ENCODE peak calls at places on chromosomes 4 and X, in five cellular contexts. Q, R, T, C and X are unnamed samples.

GRCh38 chrX:7448123-7448522 is 300.2 kb upstream of the PUDP start:
- DNase-seq in Q (no peak), R (no peak), T (no peak), C (no peak), X (no peak)

GRCh38 chr4:128775477-128775876 is 34.0 kb upstream of the JADE1 start:
- DNase-seq in Q (no peak), R (no peak), T (no peak), C (no peak), X (no peak)

GRCh38 chr4:24032371-24032989 is 142.6 kb upstream of the PPARGC1A start:
- DNase-seq in Q (no peak), R (peak; percentile 4), T (no peak), C (no peak), X (no peak)

GRCh38 chr4:40055873-40056721 is 553 bp upstream of the N4BP2 start:
- DNase-seq in Q (peak; percentile 85), R (peak; percentile 86), T (peak; percentile 65), C (peak; percentile 46), X (peak; percentile 83)

GRCh38 chr4:126071346-126072333 is 756.9 kb downstream of the FAT4 start:
- DNase-seq in Q (no peak), R (peak; percentile 22), T (no peak), C (no peak), X (no peak)

GRCh38 chrX:11478036-11478435 is 184.8 kb downstream of the AMELX start:
- DNase-seq in Q (no peak), R (no peak), T (no peak), C (no peak), X (no peak)

GRCh38 chr4:159171287-159171686 is 68.4 kb downstream of the RAPGEF2 start:
- DNase-seq in Q (no peak), R (no peak), T (no peak), C (no peak), X (no peak)

GRCh38 chr4:169152899-169153298 is 117.9 kb downstream of the SH3RF1 start:
- DNase-seq in Q (no peak), R (no peak), T (peak; percentile 9), C (no peak), X (no peak)

GRCh38 chr4:137909910-137910309 is 332.2 kb downstream of the SLC7A11 start:
- DNase-seq in Q (no peak), R (peak; percentile 33), T (no peak), C (peak; percentile 24), X (no peak)

GRCh38 chrX:43836435-43837184 is 45.6 kb downstream of the MAOB start:
- DNase-seq in Q (no peak), R (peak; percentile 12), T (peak; percentile 4), C (no peak), X (no peak)

GRCh38 chr4:48939785-48940184 is 33.2 kb upstream of the OCIAD2 start:
- DNase-seq in Q (no peak), R (no peak), T (no peak), C (no peak), X (no peak)

GRCh38 chr4:183588169-183588675 is 70.8 kb downstream of the RWDD4 start:
- DNase-seq in Q (no peak), R (no peak), T (no peak), C (no peak), X (no peak)

GRCh38 chr4:76199664-76200211 is 13.9 kb downstream of the SCARB2 start:
- DNase-seq in Q (no peak), R (no peak), T (no peak), C (no peak), X (no peak)

GRCh38 chr4:76504613-76505465 is 69.8 kb downstream of the SHROOM3 start:
- DNase-seq in Q (no peak), R (peak; percentile 44), T (peak; percentile 16), C (no peak), X (no peak)

GRCh38 chr4:181524455-181524854 is 718.7 kb upstream of the TENM3 start:
- DNase-seq in Q (no peak), R (peak; percentile 39), T (no peak), C (no peak), X (no peak)
- TF ChIP-seq EP300 in Q (no peak), R (no peak), T (no peak), C (no peak), X (no peak)

DNA sequence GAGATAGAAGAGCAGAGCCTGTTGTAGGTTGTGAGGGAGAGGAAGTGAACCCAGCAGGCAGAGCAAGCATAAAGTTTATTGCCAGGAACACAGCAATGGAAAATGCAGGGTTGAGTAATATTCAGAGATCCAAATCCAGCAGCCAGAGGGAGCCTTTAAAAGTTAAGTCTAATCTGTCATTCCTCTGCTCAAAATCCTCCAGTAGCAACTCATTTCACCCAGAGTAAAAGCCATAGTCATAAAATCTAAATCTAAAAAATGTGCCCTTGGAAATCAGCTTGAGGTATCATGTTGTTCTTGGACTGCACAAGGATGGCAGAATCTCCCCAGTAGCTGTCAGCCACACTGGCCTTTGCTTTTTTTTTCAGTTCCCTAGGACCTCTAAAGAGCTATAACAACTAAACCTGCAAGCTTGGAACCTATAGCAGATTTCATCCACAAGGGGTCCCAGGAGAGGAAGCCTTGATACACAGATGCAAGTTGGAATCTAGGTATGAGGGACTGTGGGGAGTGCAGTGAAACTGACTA is 62.9 kb upstream of the FRAS1 start:
- DNase-seq in Q (no peak), R (peak; percentile 57), T (peak; percentile 8), C (no peak), X (no peak)
- H3K4me3 ChIP-seq in Q (no peak overlapping the region), R (no peak overlapping the region), T (no peak overlapping the region), C (no peak overlapping the region), X (no peak overlapping the region)

DNA sequence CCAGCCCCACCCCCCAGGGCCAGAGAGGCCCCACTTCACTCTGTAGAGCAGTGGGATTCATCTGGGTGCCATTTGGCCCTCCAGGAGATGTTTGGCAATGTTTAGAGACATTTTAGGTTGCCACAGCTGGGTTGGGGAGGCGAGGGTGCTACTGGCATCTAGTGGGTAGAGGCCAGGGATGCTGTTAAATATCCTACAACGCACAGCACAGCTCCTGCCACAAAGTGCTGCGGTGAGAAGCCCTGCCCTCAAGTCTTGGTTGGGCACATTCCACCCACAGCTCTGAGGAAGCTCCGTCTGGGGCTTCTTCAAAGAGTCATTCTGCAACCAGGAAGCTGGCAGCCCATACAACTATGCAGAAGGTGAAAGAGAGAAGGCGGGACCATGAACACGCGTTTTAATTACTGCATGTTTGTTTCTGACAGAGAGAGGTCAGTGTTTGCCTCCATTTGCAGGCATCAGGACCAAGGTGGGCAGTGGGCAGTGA is 48.1 kb upstream of the FAM9C start:
- DNase-seq in Q (no peak), R (no peak), T (no peak), C (no peak), X (no peak)
- TF ChIP-seq CTCF in Q (no peak), R (no peak), T (no peak), C (peak; percentile 8), X (no peak)

GRCh38 chr4:98609946-98610345 is 48.5 kb downstream of the TSPAN5 start:
- DNase-seq in Q (no peak), R (no peak), T (no peak), C (no peak), X (no peak)

GRCh38 chr4:98610926-98611325 is 47.5 kb downstream of the TSPAN5 start:
- DNase-seq in Q (no peak), R (no peak), T (no peak), C (no peak), X (no peak)

GRCh38 chr4:98612318-98613250 is 45.8 kb downstream of the TSPAN5 start:
- DNase-seq in Q (no peak), R (no peak), T (no peak), C (no peak), X (no peak)

GRCh38 chr4:98613453-98614075 is 44.8 kb downstream of the TSPAN5 start:
- DNase-seq in Q (no peak), R (no peak), T (no peak), C (no peak), X (no peak)

GRCh38 chr4:98611649-98612317 is 46.6 kb downstream of the TSPAN5 start:
- DNase-seq in Q (no peak), R (no peak), T (no peak), C (no peak), X (no peak)
- TF ChIP-seq EP300 in Q (no peak), R (no peak), T (no peak), C (no peak), X (no peak)

GRCh38 chr4:162782096-162782777 is 384.5 kb downstream of the NAF1 start:
- DNase-seq in Q (no peak), R (no peak), T (no peak), C (no peak), X (no peak)
- H3K4me3 ChIP-seq in Q (no peak overlapping the region), R (no peak overlapping the region), T (no peak overlapping the region), C (no peak overlapping the region), X (no peak overlapping the region)

DNA sequence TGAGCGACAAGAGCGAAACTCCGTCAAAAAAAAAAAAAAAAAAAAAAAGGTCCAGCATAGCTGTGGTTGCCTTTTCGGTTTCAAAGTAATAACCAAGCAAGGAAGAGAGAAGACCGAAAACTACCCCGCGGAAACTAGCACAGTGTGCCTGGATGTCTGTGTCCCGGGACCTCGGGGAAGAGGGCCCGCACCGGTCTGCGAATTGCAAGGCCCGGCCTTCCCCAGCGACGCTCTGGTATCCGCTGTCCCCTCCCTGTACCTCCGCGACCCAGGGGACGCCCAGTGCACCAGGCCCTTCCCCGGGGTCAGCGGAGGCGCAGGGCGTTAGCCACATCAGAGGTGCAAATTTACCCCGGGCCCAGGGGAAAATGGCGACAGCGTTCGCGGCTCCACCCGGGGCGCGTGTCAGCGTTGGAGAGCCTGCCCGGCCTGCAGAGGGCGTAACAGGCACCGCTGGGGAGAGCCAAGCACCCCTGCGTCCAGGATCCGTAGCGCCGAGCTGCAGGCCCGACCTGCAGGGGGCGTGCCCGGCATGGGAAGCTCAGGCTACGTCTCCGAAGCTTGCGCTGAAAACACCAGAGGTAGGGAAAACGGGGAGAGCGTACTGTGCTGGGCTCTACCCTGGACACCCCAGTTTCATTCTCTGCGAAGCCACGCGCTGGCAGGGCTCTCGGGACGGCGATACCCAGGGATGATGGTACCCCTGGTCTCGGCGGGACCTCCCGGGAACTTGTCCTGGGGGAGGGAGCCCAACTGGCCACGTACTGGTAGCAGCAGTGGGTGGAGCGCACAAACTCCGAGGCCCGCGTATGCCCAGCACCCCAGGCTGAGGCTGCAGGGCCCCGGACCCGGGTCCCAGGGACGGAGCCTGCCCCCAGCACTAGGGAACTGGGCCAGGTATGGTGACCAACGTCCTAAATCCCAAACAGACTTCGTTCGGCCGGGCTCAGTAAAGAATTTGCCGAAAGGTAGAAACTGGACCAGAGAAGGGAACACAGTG is 16.2 kb downstream of the NKX6-1 start:
- DNase-seq in Q (no peak), R (peak; percentile 44), T (no peak), C (no peak), X (no peak)
- TF ChIP-seq CTCF in Q (no peak), R (peak; percentile 39), T (peak; percentile 80), C (peak; percentile 19), X (peak; percentile 50)